ENCODE peak calls at places on chromosomes 2 and 18, in ten cellular contexts. One of them, this sample, is unnamed.

GRCh38 chr2:196502413-196502812 is 137.1 kb upstream of the CCDC150 start:
- DNase-seq in CD4-positive, alpha-beta memory T cell: no peak
- DNase-seq in suprapubic skin: no peak
- DNase-seq in CD4-positive, CD25-positive, alpha-beta regulatory T cell: no peak
- DNase-seq in mesendoderm: no peak
- DNase-seq in foreskin keratinocyte: no peak
- DNase-seq in psoas muscle: no peak
- DNase-seq in cardiac muscle cell: no peak
- DNase-seq in MM.1S: no peak
- DNase-seq in IMR-90: no peak
- DNase-seq in this sample: no peak

GRCh38 chr2:44100351-44100750 is 68.3 kb upstream of the PPM1B start:
- DNase-seq in CD4-positive, alpha-beta memory T cell: no peak
- DNase-seq in suprapubic skin: no peak
- DNase-seq in CD4-positive, CD25-positive, alpha-beta regulatory T cell: no peak
- DNase-seq in mesendoderm: no peak
- DNase-seq in foreskin keratinocyte: peak; percentile 23
- DNase-seq in psoas muscle: peak; percentile 79
- DNase-seq in cardiac muscle cell: no peak
- DNase-seq in MM.1S: peak; percentile 65
- DNase-seq in IMR-90: peak; percentile 95
- DNase-seq in this sample: no peak

GRCh38 chr2:215452725-215453124 is 16.9 kb upstream of the FN1 start:
- DNase-seq in CD4-positive, alpha-beta memory T cell: no peak
- DNase-seq in suprapubic skin: no peak
- DNase-seq in CD4-positive, CD25-positive, alpha-beta regulatory T cell: no peak
- DNase-seq in mesendoderm: peak; percentile 73
- DNase-seq in foreskin keratinocyte: no peak
- DNase-seq in psoas muscle: no peak
- DNase-seq in cardiac muscle cell: no peak
- DNase-seq in MM.1S: no peak
- DNase-seq in IMR-90: no peak
- DNase-seq in this sample: peak; percentile 48

GRCh38 chr2:197113221-197113831 is 186.8 kb upstream of the PGAP1 start:
- DNase-seq in CD4-positive, alpha-beta memory T cell: no peak
- DNase-seq in suprapubic skin: no peak
- DNase-seq in CD4-positive, CD25-positive, alpha-beta regulatory T cell: peak; percentile 51
- DNase-seq in mesendoderm: no peak
- DNase-seq in foreskin keratinocyte: no peak
- DNase-seq in psoas muscle: no peak
- DNase-seq in cardiac muscle cell: peak; percentile 42
- DNase-seq in MM.1S: peak; percentile 45
- DNase-seq in IMR-90: peak; percentile 45
- DNase-seq in this sample: peak; percentile 80

GRCh38 chr2:170714156-170715061 is 728 bp upstream of the SP5 start:
- DNase-seq in CD4-positive, alpha-beta memory T cell: no peak
- DNase-seq in suprapubic skin: peak; percentile 81
- DNase-seq in CD4-positive, CD25-positive, alpha-beta regulatory T cell: peak; percentile 11
- DNase-seq in mesendoderm: peak; percentile 78
- DNase-seq in foreskin keratinocyte: no peak
- DNase-seq in psoas muscle: peak; percentile 58
- DNase-seq in cardiac muscle cell: peak; percentile 57
- DNase-seq in MM.1S: peak; percentile 45
- DNase-seq in IMR-90: no peak
- DNase-seq in this sample: no peak

GRCh38 chr2:140247451-140248205 is 1467.4 kb upstream of the NXPH2 start:
- DNase-seq in CD4-positive, alpha-beta memory T cell: no peak
- DNase-seq in suprapubic skin: no peak
- DNase-seq in CD4-positive, CD25-positive, alpha-beta regulatory T cell: no peak
- DNase-seq in mesendoderm: no peak
- DNase-seq in foreskin keratinocyte: no peak
- DNase-seq in psoas muscle: no peak
- DNase-seq in cardiac muscle cell: no peak
- DNase-seq in MM.1S: no peak
- DNase-seq in IMR-90: no peak
- DNase-seq in this sample: no peak

GRCh38 chr2:172208881-172209325 is 106.2 kb upstream of the DLX2 start:
- DNase-seq in CD4-positive, alpha-beta memory T cell: no peak
- DNase-seq in suprapubic skin: no peak
- DNase-seq in CD4-positive, CD25-positive, alpha-beta regulatory T cell: no peak
- DNase-seq in mesendoderm: no peak
- DNase-seq in foreskin keratinocyte: peak; percentile 78
- DNase-seq in psoas muscle: no peak
- DNase-seq in cardiac muscle cell: no peak
- DNase-seq in MM.1S: no peak
- DNase-seq in IMR-90: peak; percentile 79
- DNase-seq in this sample: no peak

GRCh38 chr18:41604964-41605363 is 350.1 kb upstream of the PIK3C3 start:
- DNase-seq in CD4-positive, alpha-beta memory T cell: no peak
- DNase-seq in suprapubic skin: no peak
- DNase-seq in CD4-positive, CD25-positive, alpha-beta regulatory T cell: no peak
- DNase-seq in mesendoderm: no peak
- DNase-seq in foreskin keratinocyte: no peak
- DNase-seq in psoas muscle: no peak
- DNase-seq in cardiac muscle cell: peak; percentile 63
- DNase-seq in MM.1S: no peak
- DNase-seq in IMR-90: no peak
- DNase-seq in this sample: no peak

GRCh38 chr2:150484461-150484931 is 3.0 kb downstream of the RND3 start:
- DNase-seq in CD4-positive, alpha-beta memory T cell: no peak
- DNase-seq in suprapubic skin: no peak
- DNase-seq in CD4-positive, CD25-positive, alpha-beta regulatory T cell: no peak
- DNase-seq in mesendoderm: no peak
- DNase-seq in foreskin keratinocyte: peak; percentile 64
- DNase-seq in psoas muscle: no peak
- DNase-seq in cardiac muscle cell: no peak
- DNase-seq in MM.1S: no peak
- DNase-seq in IMR-90: peak; percentile 42
- DNase-seq in this sample: no peak
- H3K4me1 ChIP-seq in CD4-positive, alpha-beta memory T cell: no peaks in the 10 kb centered on the region
- H3K4me1 ChIP-seq in suprapubic skin: peaks cover 60% of the 10 kb centered on the region
- H3K4me1 ChIP-seq in CD4-positive, CD25-positive, alpha-beta regulatory T cell: no peaks in the 10 kb centered on the region
- H3K4me1 ChIP-seq in mesendoderm: no peaks in the 10 kb centered on the region
- H3K4me1 ChIP-seq in foreskin keratinocyte: peaks cover 46% of the 10 kb centered on the region
- H3K4me1 ChIP-seq in psoas muscle: peaks cover 38% of the 10 kb centered on the region
- H3K4me1 ChIP-seq in cardiac muscle cell: peaks cover 9% of the 10 kb centered on the region
- H3K4me1 ChIP-seq in MM.1S: peaks cover 8% of the 10 kb centered on the region
- H3K4me1 ChIP-seq in IMR-90: peaks cover 3% of the 10 kb centered on the region
- H3K4me1 ChIP-seq in this sample: no peaks in the 10 kb centered on the region

GRCh38 chr2:21092308-21092869 is 31.4 kb upstream of the TDRD15 start:
- DNase-seq in CD4-positive, alpha-beta memory T cell: no peak
- DNase-seq in suprapubic skin: no peak
- DNase-seq in CD4-positive, CD25-positive, alpha-beta regulatory T cell: no peak
- DNase-seq in mesendoderm: no peak
- DNase-seq in foreskin keratinocyte: no peak
- DNase-seq in psoas muscle: no peak
- DNase-seq in cardiac muscle cell: no peak
- DNase-seq in MM.1S: no peak
- DNase-seq in IMR-90: no peak
- DNase-seq in this sample: peak; percentile 33

GRCh38 chr2:21096458-21096857 is 27.3 kb upstream of the TDRD15 start:
- DNase-seq in CD4-positive, alpha-beta memory T cell: no peak
- DNase-seq in suprapubic skin: no peak
- DNase-seq in CD4-positive, CD25-positive, alpha-beta regulatory T cell: no peak
- DNase-seq in mesendoderm: no peak
- DNase-seq in foreskin keratinocyte: no peak
- DNase-seq in psoas muscle: no peak
- DNase-seq in cardiac muscle cell: no peak
- DNase-seq in MM.1S: no peak
- DNase-seq in IMR-90: no peak
- DNase-seq in this sample: peak; percentile 7

GRCh38 chr2:21097331-21097730 is 26.4 kb upstream of the TDRD15 start:
- DNase-seq in CD4-positive, alpha-beta memory T cell: no peak
- DNase-seq in suprapubic skin: no peak
- DNase-seq in CD4-positive, CD25-positive, alpha-beta regulatory T cell: no peak
- DNase-seq in mesendoderm: no peak
- DNase-seq in foreskin keratinocyte: no peak
- DNase-seq in psoas muscle: no peak
- DNase-seq in cardiac muscle cell: no peak
- DNase-seq in MM.1S: no peak
- DNase-seq in IMR-90: no peak
- DNase-seq in this sample: no peak

GRCh38 chr2:21095714-21096113 is 28.1 kb upstream of the TDRD15 start:
- DNase-seq in CD4-positive, alpha-beta memory T cell: no peak
- DNase-seq in suprapubic skin: no peak
- DNase-seq in CD4-positive, CD25-positive, alpha-beta regulatory T cell: no peak
- DNase-seq in mesendoderm: no peak
- DNase-seq in foreskin keratinocyte: no peak
- DNase-seq in psoas muscle: no peak
- DNase-seq in cardiac muscle cell: no peak
- DNase-seq in MM.1S: no peak
- DNase-seq in IMR-90: no peak
- DNase-seq in this sample: no peak

DNA sequence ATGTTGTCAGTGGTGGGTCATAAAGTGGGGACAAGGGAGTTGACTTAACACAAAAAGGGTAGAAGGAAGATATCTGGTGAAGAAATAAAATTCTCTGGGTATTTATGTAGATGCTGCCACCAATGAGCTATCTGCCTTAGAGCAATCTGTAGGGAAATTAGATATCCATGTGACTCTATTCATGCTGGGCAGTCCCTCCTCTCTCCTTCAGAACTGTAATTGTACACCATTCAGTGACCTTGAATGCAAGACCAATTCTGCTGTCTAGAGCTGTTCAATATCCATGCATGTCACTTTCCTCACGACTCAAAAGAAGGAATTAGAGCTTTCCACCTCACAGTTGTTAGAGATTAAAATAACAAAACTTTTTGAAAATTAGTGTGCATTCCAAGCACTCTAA is 28.6 kb upstream of the TDRD15 start:
- DNase-seq in CD4-positive, alpha-beta memory T cell: no peak
- DNase-seq in suprapubic skin: no peak
- DNase-seq in CD4-positive, CD25-positive, alpha-beta regulatory T cell: no peak
- DNase-seq in mesendoderm: no peak
- DNase-seq in foreskin keratinocyte: no peak
- DNase-seq in psoas muscle: no peak
- DNase-seq in cardiac muscle cell: peak; percentile 11
- DNase-seq in MM.1S: no peak
- DNase-seq in IMR-90: no peak
- DNase-seq in this sample: peak; percentile 22
- H3K4me1 ChIP-seq in CD4-positive, alpha-beta memory T cell: no peaks in the 10 kb centered on the region
- H3K4me1 ChIP-seq in suprapubic skin: no peaks in the 10 kb centered on the region
- H3K4me1 ChIP-seq in CD4-positive, CD25-positive, alpha-beta regulatory T cell: no peaks in the 10 kb centered on the region
- H3K4me1 ChIP-seq in mesendoderm: no peaks in the 10 kb centered on the region
- H3K4me1 ChIP-seq in foreskin keratinocyte: no peaks in the 10 kb centered on the region
- H3K4me1 ChIP-seq in psoas muscle: no peaks in the 10 kb centered on the region
- H3K4me1 ChIP-seq in cardiac muscle cell: peaks cover 4% of the 10 kb centered on the region
- H3K4me1 ChIP-seq in MM.1S: peaks cover 5% of the 10 kb centered on the region
- H3K4me1 ChIP-seq in IMR-90: no peaks in the 10 kb centered on the region
- H3K4me1 ChIP-seq in this sample: no peaks in the 10 kb centered on the region

GRCh38 chr18:34802938-34803337 is 92.8 kb downstream of the DTNA start:
- DNase-seq in CD4-positive, alpha-beta memory T cell: no peak
- DNase-seq in suprapubic skin: no peak
- DNase-seq in CD4-positive, CD25-positive, alpha-beta regulatory T cell: no peak
- DNase-seq in mesendoderm: no peak
- DNase-seq in foreskin keratinocyte: no peak
- DNase-seq in psoas muscle: no peak
- DNase-seq in cardiac muscle cell: no peak
- DNase-seq in MM.1S: no peak
- DNase-seq in IMR-90: peak; percentile 29
- DNase-seq in this sample: no peak

GRCh38 chr18:34803877-34804276 is 93.8 kb downstream of the DTNA start:
- DNase-seq in CD4-positive, alpha-beta memory T cell: no peak
- DNase-seq in suprapubic skin: no peak
- DNase-seq in CD4-positive, CD25-positive, alpha-beta regulatory T cell: no peak
- DNase-seq in mesendoderm: no peak
- DNase-seq in foreskin keratinocyte: no peak
- DNase-seq in psoas muscle: no peak
- DNase-seq in cardiac muscle cell: no peak
- DNase-seq in MM.1S: no peak
- DNase-seq in IMR-90: no peak
- DNase-seq in this sample: no peak

GRCh38 chr18:34806527-34806926 is 96.4 kb downstream of the DTNA start:
- DNase-seq in CD4-positive, alpha-beta memory T cell: no peak
- DNase-seq in suprapubic skin: no peak
- DNase-seq in CD4-positive, CD25-positive, alpha-beta regulatory T cell: no peak
- DNase-seq in mesendoderm: no peak
- DNase-seq in foreskin keratinocyte: no peak
- DNase-seq in psoas muscle: no peak
- DNase-seq in cardiac muscle cell: no peak
- DNase-seq in MM.1S: no peak
- DNase-seq in IMR-90: no peak
- DNase-seq in this sample: no peak

GRCh38 chr18:34805117-34805882 is 95.2 kb downstream of the DTNA start:
- DNase-seq in CD4-positive, alpha-beta memory T cell: no peak
- DNase-seq in suprapubic skin: no peak
- DNase-seq in CD4-positive, CD25-positive, alpha-beta regulatory T cell: no peak
- DNase-seq in mesendoderm: no peak
- DNase-seq in foreskin keratinocyte: no peak
- DNase-seq in psoas muscle: no peak
- DNase-seq in cardiac muscle cell: no peak
- DNase-seq in MM.1S: no peak
- DNase-seq in IMR-90: no peak
- DNase-seq in this sample: no peak

DNA sequence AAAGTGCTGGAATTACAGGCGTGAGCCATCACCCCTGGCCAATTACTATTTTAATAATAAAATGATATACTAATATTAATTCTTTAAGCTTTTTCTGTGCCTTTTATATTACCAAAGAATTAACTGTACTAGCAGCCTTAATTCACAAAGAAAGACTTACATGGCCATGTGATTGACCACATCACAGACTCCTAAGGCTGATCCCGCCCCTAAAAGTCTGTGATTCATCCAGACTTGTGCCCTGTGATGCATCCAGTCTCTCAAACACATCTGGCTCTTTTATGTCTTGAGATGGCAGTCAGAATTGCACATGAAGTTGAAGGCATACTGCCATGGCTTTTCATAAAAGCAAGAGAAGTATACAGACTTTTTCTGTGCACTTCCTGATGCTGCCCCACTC is 91.7 kb downstream of the DTNA start:
- DNase-seq in CD4-positive, alpha-beta memory T cell: no peak
- DNase-seq in suprapubic skin: no peak
- DNase-seq in CD4-positive, CD25-positive, alpha-beta regulatory T cell: no peak
- DNase-seq in mesendoderm: no peak
- DNase-seq in foreskin keratinocyte: peak; percentile 54
- DNase-seq in psoas muscle: no peak
- DNase-seq in cardiac muscle cell: no peak
- DNase-seq in MM.1S: no peak
- DNase-seq in IMR-90: peak; percentile 72
- DNase-seq in this sample: no peak
- H3K4me1 ChIP-seq in CD4-positive, alpha-beta memory T cell: no peaks in the 10 kb centered on the region
- H3K4me1 ChIP-seq in suprapubic skin: peaks cover 4% of the 10 kb centered on the region
- H3K4me1 ChIP-seq in CD4-positive, CD25-positive, alpha-beta regulatory T cell: no peaks in the 10 kb centered on the region
- H3K4me1 ChIP-seq in mesendoderm: peaks cover 8% of the 10 kb centered on the region
- H3K4me1 ChIP-seq in foreskin keratinocyte: no peaks in the 10 kb centered on the region
- H3K4me1 ChIP-seq in psoas muscle: peaks cover 29% of the 10 kb centered on the region
- H3K4me1 ChIP-seq in cardiac muscle cell: no peaks in the 10 kb centered on the region
- H3K4me1 ChIP-seq in MM.1S: peaks cover 8% of the 10 kb centered on the region
- H3K4me1 ChIP-seq in IMR-90: peaks cover 5% of the 10 kb centered on the region
- H3K4me1 ChIP-seq in this sample: no peaks in the 10 kb centered on the region

GRCh38 chr2:174615951-174616436 is 18.4 kb upstream of the WIPF1 start:
- DNase-seq in CD4-positive, alpha-beta memory T cell: no peak
- DNase-seq in suprapubic skin: no peak
- DNase-seq in CD4-positive, CD25-positive, alpha-beta regulatory T cell: no peak
- DNase-seq in mesendoderm: no peak
- DNase-seq in foreskin keratinocyte: peak; percentile 66
- DNase-seq in psoas muscle: no peak
- DNase-seq in cardiac muscle cell: no peak
- DNase-seq in MM.1S: peak; percentile 36
- DNase-seq in IMR-90: peak; percentile 74
- DNase-seq in this sample: no peak

GRCh38 chr2:174613545-174613944 is 15.9 kb upstream of the WIPF1 start:
- DNase-seq in CD4-positive, alpha-beta memory T cell: no peak
- DNase-seq in suprapubic skin: no peak
- DNase-seq in CD4-positive, CD25-positive, alpha-beta regulatory T cell: no peak
- DNase-seq in mesendoderm: no peak
- DNase-seq in foreskin keratinocyte: no peak
- DNase-seq in psoas muscle: no peak
- DNase-seq in cardiac muscle cell: no peak
- DNase-seq in MM.1S: no peak
- DNase-seq in IMR-90: no peak
- DNase-seq in this sample: no peak

GRCh38 chr2:174612960-174613359 is 15.4 kb upstream of the WIPF1 start:
- DNase-seq in CD4-positive, alpha-beta memory T cell: no peak
- DNase-seq in suprapubic skin: no peak
- DNase-seq in CD4-positive, CD25-positive, alpha-beta regulatory T cell: no peak
- DNase-seq in mesendoderm: no peak
- DNase-seq in foreskin keratinocyte: no peak
- DNase-seq in psoas muscle: no peak
- DNase-seq in cardiac muscle cell: no peak
- DNase-seq in MM.1S: no peak
- DNase-seq in IMR-90: no peak
- DNase-seq in this sample: no peak

GRCh38 chr2:174611851-174612250 is 14.2 kb upstream of the WIPF1 start:
- DNase-seq in CD4-positive, alpha-beta memory T cell: no peak
- DNase-seq in suprapubic skin: no peak
- DNase-seq in CD4-positive, CD25-positive, alpha-beta regulatory T cell: no peak
- DNase-seq in mesendoderm: no peak
- DNase-seq in foreskin keratinocyte: no peak
- DNase-seq in psoas muscle: no peak
- DNase-seq in cardiac muscle cell: no peak
- DNase-seq in MM.1S: no peak
- DNase-seq in IMR-90: no peak
- DNase-seq in this sample: peak; percentile 89

GRCh38 chr2:174614261-174614660 is 16.7 kb upstream of the WIPF1 start:
- DNase-seq in CD4-positive, alpha-beta memory T cell: no peak
- DNase-seq in suprapubic skin: no peak
- DNase-seq in CD4-positive, CD25-positive, alpha-beta regulatory T cell: no peak
- DNase-seq in mesendoderm: peak; percentile 79
- DNase-seq in foreskin keratinocyte: peak; percentile 85
- DNase-seq in psoas muscle: no peak
- DNase-seq in cardiac muscle cell: no peak
- DNase-seq in MM.1S: no peak
- DNase-seq in IMR-90: peak; percentile 81
- DNase-seq in this sample: no peak
- H3K4me1 ChIP-seq in CD4-positive, alpha-beta memory T cell: peaks cover 96% of the 10 kb centered on the region
- H3K4me1 ChIP-seq in suprapubic skin: peaks cover 57% of the 10 kb centered on the region
- H3K4me1 ChIP-seq in CD4-positive, CD25-positive, alpha-beta regulatory T cell: peaks cover 85% of the 10 kb centered on the region
- H3K4me1 ChIP-seq in mesendoderm: no peaks in the 10 kb centered on the region
- H3K4me1 ChIP-seq in foreskin keratinocyte: peaks cover 4% of the 10 kb centered on the region
- H3K4me1 ChIP-seq in psoas muscle: peaks cover 3% of the 10 kb centered on the region
- H3K4me1 ChIP-seq in cardiac muscle cell: no peaks in the 10 kb centered on the region
- H3K4me1 ChIP-seq in MM.1S: peaks cover 60% of the 10 kb centered on the region
- H3K4me1 ChIP-seq in IMR-90: peaks cover 12% of the 10 kb centered on the region
- H3K4me1 ChIP-seq in this sample: peaks cover 96% of the 10 kb centered on the region

This sample was measured in Karpas-422.